ENCODE peak calls at places on chromosomes 16 and 17, in five cellular contexts. R is A549, N is GM12878, Q is GM23338, S is HepG2. B is an unnamed sample.
A peak's percentile ranks its signal among the peaks of the same experiment; 100 is the strongest.

GRCh38 chr17:35170968-35171771 is 23.0 kb downstream of the SLC35G3 start:
- DNase-seq in R (peak; percentile 37), N (no peak), Q (no peak), S (no peak), B (no peak)

GRCh38 chr16:58462997-58463891 is 36.7 kb upstream of the NDRG4 start:
- DNase-seq in R (no peak), N (no peak), Q (peak; percentile 56), S (no peak), B (peak; percentile 62)

GRCh38 chr17:79691931-79692330 is 38.8 kb upstream of the ENPP7 start:
- DNase-seq in R (no peak), N (no peak), Q (no peak), S (no peak), B (no peak)

GRCh38 chr17:68451650-68452354 is 5.5 kb downstream of the WIPI1 start:
- DNase-seq in R (no peak), N (no peak), Q (no peak), S (peak; percentile 61), B (no peak)

GRCh38 chr17:43720311-43721060 is 38.1 kb downstream of the SOST start:
- DNase-seq in R (peak; percentile 78), N (no peak), Q (peak; percentile 83), S (peak; percentile 41), B (peak; percentile 52)

GRCh38 chr17:43584666-43585102 is 38.5 kb upstream of the ETV4 start:
- DNase-seq in R (no peak), N (no peak), Q (no peak), S (peak; percentile 99), B (no peak)

GRCh38 chr17:44773140-44773539 is 14.4 kb downstream of the ADAM11 start:
- DNase-seq in R (no peak), N (no peak), Q (no peak), S (no peak), B (no peak)

GRCh38 chr17:32350662-32351418 is 883 bp downstream of the ZNF207 start:
- DNase-seq in R (peak; percentile 79), N (no peak), Q (peak; percentile 49), S (peak; percentile 54), B (peak; percentile 39)

GRCh38 chr16:50741225-50741807 is 570 bp upstream of the CYLD start:
- DNase-seq in R (peak; percentile 9), N (no peak), Q (peak; percentile 28), S (no peak), B (no peak)

GRCh38 chr16:2486645-2487516 is 12.0 kb downstream of the TBC1D24 start:
- DNase-seq in R (no peak), N (peak; percentile 51), Q (no peak), S (no peak), B (no peak)

GRCh38 chr17:40541873-40542561 is 23.3 kb downstream of the CCR7 start:
- DNase-seq in R (no peak), N (no peak), Q (no peak), S (no peak), B (no peak)

GRCh38 chr16:57354311-57354710 is 4.3 kb upstream of the CCL22 start:
- DNase-seq in R (no peak), N (no peak), Q (no peak), S (no peak), B (no peak)

GRCh38 chr16:77437859-77438258 is 3.0 kb upstream of the ADAMTS18 start:
- DNase-seq in R (peak; percentile 29), N (no peak), Q (peak; percentile 57), S (no peak), B (no peak)

GRCh38 chr17:33647976-33648375 is 354.9 kb upstream of the ASIC2 start:
- DNase-seq in R (peak; percentile 44), N (no peak), Q (peak; percentile 67), S (no peak), B (peak; percentile 36)

GRCh38 chr16:4293822-4294457 is 21.1 kb upstream of the TFAP4 start:
- DNase-seq in R (peak; percentile 70), N (no peak), Q (peak; percentile 90), S (no peak), B (peak; percentile 9)

GRCh38 chr17:82097187-82097918 is 683 bp downstream of the FASN start:
- DNase-seq in R (peak; percentile 66), N (no peak), Q (peak; percentile 25), S (no peak), B (peak; percentile 71)

GRCh38 chr17:17837966-17838962 is 1.5 kb upstream of the SREBF1 start:
- DNase-seq in R (peak; percentile 85), N (no peak), Q (peak; percentile 95), S (peak; percentile 57), B (peak; percentile 53)

GRCh38 chr17:2393954-2394749 is 6.7 kb downstream of the MNT start:
- DNase-seq in R (no peak), N (no peak), Q (peak; percentile 92), S (no peak), B (no peak)

GRCh38 chr17:48429638-48430586 is at the start of gene SKAP1:
- DNase-seq in R (no peak), N (no peak), Q (peak; percentile 71), S (no peak), B (no peak)

GRCh38 chr16:57150682-57151330 is 35.0 kb downstream of the PSME3IP1 start:
- DNase-seq in R (no peak), N (no peak), Q (peak; percentile 19), S (no peak), B (no peak)

GRCh38 chr17:70905796-70906195 is 736.5 kb downstream of the KCNJ2 start:
- DNase-seq in R (peak; percentile 20), N (no peak), Q (no peak), S (no peak), B (no peak)

GRCh38 chr17:40331743-40332641 is 23.0 kb downstream of the RARA start:
- DNase-seq in R (peak; percentile 75), N (no peak), Q (no peak), S (no peak), B (peak; percentile 32)

GRCh38 chr16:2471016-2471652 is at the start of gene NTN3:
- DNase-seq in R (no peak), N (no peak), Q (peak; percentile 71), S (no peak), B (peak; percentile 85)

GRCh38 chr17:50593321-50593720 is 32.8 kb downstream of the CACNA1G start:
- DNase-seq in R (no peak), N (no peak), Q (peak; percentile 67), S (peak; percentile 21), B (no peak)

GRCh38 chr17:36934759-36935630 is 2.3 kb upstream of the LHX1 start:
- DNase-seq in R (peak; percentile 69), N (no peak), Q (peak; percentile 85), S (no peak), B (peak; percentile 64)

GRCh38 chr16:85648782-85649181 is 35.7 kb downstream of the GSE1 start:
- DNase-seq in R (no peak), N (no peak), Q (no peak), S (no peak), B (no peak)
- TF ChIP-seq JUNB in R (no peak), N (no peak), Q (no peak), S (no peak), B (no peak)

GRCh38 chr17:49495842-49496182 is 719 bp downstream of the NGFR start:
- DNase-seq in R (no peak), N (no peak), Q (peak; percentile 61), S (no peak), B (no peak)

GRCh38 chr17:49496866-49497146 is 1.7 kb downstream of the NGFR start:
- DNase-seq in R (no peak), N (no peak), Q (no peak), S (no peak), B (no peak)

GRCh38 chr17:49494937-49495841 is at the start of gene NGFR:
- DNase-seq in R (no peak), N (no peak), Q (peak; percentile 76), S (no peak), B (peak; percentile 96)

GRCh38 chr17:49496183-49496865 is 1.2 kb downstream of the NGFR start:
- DNase-seq in R (peak; percentile 72), N (no peak), Q (peak; percentile 89), S (no peak), B (peak; percentile 79)

DNA sequence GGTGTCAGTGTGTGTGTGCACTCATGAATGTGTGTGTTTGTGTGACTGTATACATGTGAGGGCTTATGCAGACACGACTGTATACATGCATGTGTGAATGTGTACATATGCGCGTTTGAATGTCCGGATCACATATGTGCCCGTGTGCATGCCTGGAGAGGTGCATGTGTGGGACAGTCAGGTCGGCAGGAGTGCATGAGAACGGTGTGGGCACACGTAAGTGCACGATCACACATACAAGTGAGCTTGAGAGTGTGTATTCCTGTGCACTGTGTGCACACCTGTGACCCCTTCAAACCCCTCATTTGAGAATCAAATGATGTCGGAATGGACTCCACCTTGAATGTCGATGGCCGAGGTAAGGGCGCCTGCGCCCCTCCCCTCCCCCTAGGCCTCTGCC is 694 bp upstream of the NGFR start:
- DNase-seq in R (no peak), N (no peak), Q (no peak), S (no peak), B (no peak)
- TF ChIP-seq JUNB in R (no peak), N (no peak), Q (no peak), S (no peak), B (no peak)

GRCh38 chr17:57257911-57258885 is 1.9 kb downstream of the MSI2 start:
- DNase-seq in R (no peak), N (no peak), Q (peak; percentile 65), S (peak; percentile 39), B (peak; percentile 38)
- TF ChIP-seq JUNB in R (no peak), N (no peak), Q (no peak), S (no peak), B (no peak)

GRCh38 chr16:59899940-59900339 is 1165.8 kb upstream of the GOT2 start:
- DNase-seq in R (peak; percentile 57), N (no peak), Q (no peak), S (no peak), B (no peak)
- TF ChIP-seq JUNB in R (no peak), N (no peak), Q (no peak), S (no peak), B (no peak)